ENCODE peak calls at places on chromosomes 2 and 18, in eight cellular contexts. B, L, T, O, S, C, R and V are unnamed samples. For H3K9me3, the result is how much of the 10 kb centered on the place peaks cover.

GRCh38 chr18:58177886-58178470 is 134.0 kb downstream of the NEDD4L start:
- DNase-seq in B (no peak), L (no peak), T (no peak), O (no peak), S (no peak), C (no peak), R (no peak), V (no peak)

GRCh38 chr2:98896944-98897343 is 39.1 kb downstream of the CRACDL start:
- DNase-seq in B (no peak), L (no peak), T (no peak), O (no peak), S (no peak), C (no peak), R (no peak), V (no peak)

GRCh38 chr2:192165842-192166241 is 28.9 kb downstream of the TMEFF2 start:
- DNase-seq in B (no peak), L (no peak), T (no peak), O (no peak), S (no peak), C (no peak), R (no peak), V (no peak)

GRCh38 chr2:100250645-100251044 is 71.7 kb downstream of the LONRF2 start:
- DNase-seq in B (no peak), L (no peak), T (no peak), O (no peak), S (no peak), C (no peak), R (no peak), V (no peak)

GRCh38 chr2:41026613-41027012 is 574.7 kb upstream of the SLC8A1 start:
- DNase-seq in B (no peak), L (no peak), T (no peak), O (no peak), S (no peak), C (no peak), R (no peak), V (no peak)

GRCh38 chr2:108367776-108368175 is 10.0 kb upstream of the SULT1C4 start:
- DNase-seq in B (no peak), L (no peak), T (no peak), O (no peak), S (no peak), C (no peak), R (no peak), V (no peak)

GRCh38 chr2:208300847-208301618 is 35.0 kb downstream of the PIKFYVE start:
- DNase-seq in B (no peak), L (no peak), T (no peak), O (no peak), S (no peak), C (no peak), R (no peak), V (no peak)

GRCh38 chr2:174245065-174245464 is 3.3 kb downstream of the OLA1 start:
- DNase-seq in B (no peak), L (no peak), T (no peak), O (no peak), S (no peak), C (no peak), R (no peak), V (no peak)

GRCh38 chr2:73920577-73921545 is 5.8 kb upstream of the DGUOK start:
- DNase-seq in B (no peak), L (no peak), T (peak), O (peak), S (peak), C (no peak), R (peak), V (peak)

GRCh38 chr2:70141754-70142589 is 48.8 kb downstream of the C2orf42 start:
- DNase-seq in B (peak), L (no peak), T (peak), O (no peak), S (peak), C (peak), R (no peak), V (peak)

GRCh38 chr2:24365051-24365450 is 4.7 kb upstream of the ITSN2 start:
- DNase-seq in B (no peak), L (peak), T (peak), O (peak), S (peak), C (no peak), R (no peak), V (no peak)

GRCh38 chr2:58918138-58918537 is 677.0 kb upstream of the FANCL start:
- DNase-seq in B (no peak), L (no peak), T (no peak), O (no peak), S (no peak), C (no peak), R (no peak), V (no peak)

GRCh38 chr18:58186258-58186948 is 142.4 kb downstream of the NEDD4L start:
- DNase-seq in B (no peak), L (no peak), T (peak), O (no peak), S (peak), C (no peak), R (peak), V (no peak)

GRCh38 chr2:110101911-110102774 is 13.5 kb downstream of the MALL start:
- DNase-seq in B (no peak), L (no peak), T (no peak), O (no peak), S (peak), C (no peak), R (no peak), V (no peak)

GRCh38 chr18:46321954-46322353 is 217.8 kb downstream of the HAUS1 start:
- DNase-seq in B (no peak), L (no peak), T (no peak), O (no peak), S (no peak), C (no peak), R (no peak), V (no peak)

GRCh38 chr18:46830633-46831032 is 73.8 kb upstream of the ST8SIA5 start:
- DNase-seq in B (no peak), L (no peak), T (no peak), O (no peak), S (no peak), C (no peak), R (peak), V (no peak)

GRCh38 chr2:12045864-12046291 is 299.4 kb downstream of the LPIN1 start:
- DNase-seq in B (no peak), L (no peak), T (peak), O (no peak), S (no peak), C (no peak), R (no peak), V (no peak)

GRCh38 chr2:43110442-43110871 is 115.9 kb downstream of the ZFP36L2 start:
- DNase-seq in B (no peak), L (peak), T (peak), O (peak), S (peak), C (no peak), R (peak), V (no peak)

GRCh38 chr18:22387364-22387763 is 30.4 kb downstream of the CTAGE1 start:
- DNase-seq in B (no peak), L (peak), T (no peak), O (no peak), S (no peak), C (no peak), R (no peak), V (no peak)

GRCh38 chr2:159042115-159042850 is 73.8 kb downstream of the TANC1 start:
- DNase-seq in B (no peak), L (peak), T (peak), O (no peak), S (no peak), C (no peak), R (no peak), V (no peak)

GRCh38 chr2:71710367-71710766 is 257.0 kb downstream of the DYSF start:
- DNase-seq in B (no peak), L (no peak), T (no peak), O (peak), S (no peak), C (no peak), R (no peak), V (no peak)

GRCh38 chr18:3510024-3510423 is 60.1 kb downstream of the TGIF1 start:
- DNase-seq in B (no peak), L (no peak), T (no peak), O (no peak), S (no peak), C (no peak), R (no peak), V (no peak)

GRCh38 chr18:3504637-3505036 is 54.7 kb downstream of the TGIF1 start:
- DNase-seq in B (no peak), L (no peak), T (no peak), O (no peak), S (no peak), C (no peak), R (no peak), V (no peak)

GRCh38 chr18:3510896-3511295 is 60.9 kb downstream of the TGIF1 start:
- DNase-seq in B (no peak), L (no peak), T (no peak), O (no peak), S (no peak), C (no peak), R (no peak), V (no peak)

GRCh38 chr18:3511980-3512379 is 62.0 kb downstream of the TGIF1 start:
- DNase-seq in B (no peak), L (no peak), T (no peak), O (no peak), S (peak), C (no peak), R (peak), V (no peak)

DNA sequence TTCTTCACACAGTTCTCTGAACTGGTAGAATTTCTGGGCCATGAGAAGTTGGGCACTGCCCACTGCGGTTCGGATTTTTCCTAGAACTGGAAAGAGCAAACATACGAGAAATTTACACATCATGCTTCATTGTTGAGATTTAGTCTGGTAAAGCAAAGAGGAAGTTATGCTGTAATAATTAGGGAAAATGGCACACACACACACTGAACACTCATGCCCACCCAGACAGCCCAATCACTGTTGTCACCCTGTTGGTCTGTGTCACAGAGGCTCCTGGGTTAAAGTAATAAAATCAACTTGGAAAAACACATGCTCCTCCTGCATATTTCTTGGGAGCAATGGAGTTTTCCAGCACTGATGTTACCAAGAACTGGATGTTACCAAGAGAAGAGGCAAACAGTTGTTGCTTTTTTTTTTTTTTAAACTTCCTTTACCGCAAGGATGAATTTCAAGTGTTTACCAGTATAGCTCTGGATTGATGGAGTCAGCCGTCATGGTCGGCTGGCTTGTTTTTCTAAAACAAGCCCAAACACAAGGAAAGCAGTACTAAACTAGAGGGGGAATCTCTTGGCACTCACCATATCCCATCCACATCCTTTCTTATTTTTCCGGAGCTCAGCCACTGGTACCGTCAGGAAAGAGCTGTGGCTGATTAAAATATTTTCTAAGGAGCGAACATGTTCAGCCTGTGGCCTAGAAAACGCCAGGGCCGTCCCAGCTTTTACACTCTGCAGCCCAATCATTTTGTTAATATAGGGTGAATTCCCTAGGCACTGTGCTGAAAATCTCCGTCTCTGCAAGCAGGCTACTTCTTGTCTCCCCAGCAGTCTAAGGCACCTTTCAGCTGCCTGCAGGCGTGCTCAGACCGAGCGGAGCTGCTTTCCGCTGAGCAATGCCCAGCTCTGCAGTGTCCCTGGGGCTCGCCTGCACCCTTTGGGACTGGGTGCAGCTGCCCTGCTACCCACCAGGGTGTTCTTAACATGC is 58.9 kb downstream of the TGIF1 start:
- DNase-seq in B (no peak), L (no peak), T (no peak), O (no peak), S (no peak), C (no peak), R (no peak), V (no peak)
- H3K27ac ChIP-seq in B (no peak), L (no peak), T (no peak), O (no peak), S (no peak), C (no peak), R (no peak), V (no peak)

GRCh38 chr2:198368089-198368488 is 563.7 kb downstream of the PLCL1 start:
- DNase-seq in B (no peak), L (no peak), T (no peak), O (no peak), S (no peak), C (no peak), R (no peak), V (no peak)
- H3K9me3 ChIP-seq in B (under half), L (under half), T (under half), O (under half), S (under half), C (under half), R (under half), V (under half)

DNA sequence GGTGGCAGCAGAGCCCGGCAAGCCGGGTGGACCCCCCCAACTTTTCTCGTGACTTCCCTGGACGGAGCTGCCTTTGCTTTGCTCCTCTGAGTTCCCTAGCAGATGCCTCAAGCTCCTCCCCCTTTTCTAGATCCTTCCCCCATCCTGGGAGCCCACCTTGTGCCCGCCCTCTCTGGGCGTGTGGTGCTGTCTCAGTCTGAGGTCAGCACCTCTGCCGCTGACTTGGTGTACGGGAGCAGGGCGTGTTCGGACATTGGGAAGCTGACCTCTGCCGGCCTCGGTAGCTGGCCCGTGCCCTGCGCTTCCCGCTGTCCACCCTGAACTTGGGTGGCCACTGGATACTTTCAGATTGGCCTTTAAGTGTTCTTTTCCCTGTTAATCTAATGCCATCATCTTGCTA is 19.6 kb upstream of the ESPNL start:
- DNase-seq in B (no peak), L (no peak), T (no peak), O (no peak), S (no peak), C (no peak), R (no peak), V (no peak)
- H3K27ac ChIP-seq in B (no peak), L (no peak), T (no peak), O (no peak), S (no peak), C (no peak), R (no peak), V (no peak)

GRCh38 chr2:186229265-186229664 is 256.8 kb upstream of the ZC3H15 start:
- DNase-seq in B (no peak), L (no peak), T (no peak), O (no peak), S (no peak), C (no peak), R (no peak), V (no peak)
- H3K9me3 ChIP-seq in B (half or more), L (half or more), T (under half), O (under half), S (under half), C (under half), R (under half), V (under half)

GRCh38 chr2:47014564-47015051 is 99.0 kb upstream of the MCFD2 start:
- DNase-seq in B (no peak), L (no peak), T (no peak), O (no peak), S (no peak), C (no peak), R (no peak), V (no peak)
- H3K27ac ChIP-seq in B (peak), L (peak), T (no peak), O (peak), S (peak), C (no peak), R (no peak), V (no peak)

DNA sequence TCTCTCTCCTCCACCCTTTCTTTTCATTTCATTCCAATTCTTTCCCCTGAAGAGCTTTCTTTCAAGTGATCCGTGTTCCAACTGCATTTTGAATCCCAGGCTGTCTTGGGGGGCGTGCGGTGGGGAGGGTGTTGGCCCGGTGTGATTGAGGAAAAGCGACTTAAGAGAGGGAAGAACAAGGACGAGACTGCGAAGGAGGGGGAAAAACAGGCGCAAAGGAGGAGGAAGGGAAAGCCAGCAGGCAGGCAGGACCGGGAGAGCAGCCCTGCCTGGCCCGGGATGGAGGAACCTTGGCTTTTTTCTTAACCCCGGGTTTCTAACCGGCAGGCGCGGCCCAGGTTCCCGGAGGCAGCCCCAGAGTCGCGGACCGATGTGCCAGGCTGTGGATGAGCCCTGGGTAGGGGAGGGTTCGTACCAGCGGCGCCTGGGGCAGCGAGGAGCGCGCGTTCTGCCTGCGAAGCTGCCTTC is 1.3 kb downstream of the ADCYAP1 start:
- DNase-seq in B (no peak), L (no peak), T (no peak), O (no peak), S (no peak), C (no peak), R (no peak), V (no peak)
- H3K9me3 ChIP-seq in B (under half), L (under half), T (under half), O (under half), S (under half), C (under half), R (under half), V (under half)

GRCh38 chr18:31162825-31163435 is at the start of gene DSC1:
- DNase-seq in B (no peak), L (no peak), T (no peak), O (no peak), S (no peak), C (no peak), R (no peak), V (no peak)
- H3K27ac ChIP-seq in B (peak), L (no peak), T (no peak), O (no peak), S (no peak), C (no peak), R (no peak), V (no peak)

GRCh38 chr18:35322486-35323258 is 21.5 kb downstream of the ZNF24 start:
- DNase-seq in B (no peak), L (no peak), T (no peak), O (no peak), S (no peak), C (no peak), R (no peak), V (no peak)
- H3K9me3 ChIP-seq in B (under half), L (under half), T (under half), O (under half), S (under half), C (under half), R (under half), V (under half)